ENCODE peak calls at places on chromosomes 7 and 10, in nine cellular contexts. O is activated naive CD4-positive, alpha-beta T cell treated with anti-CD3 and anti-CD28 coated beads, Interleukin-2, amount 50 U/mL, for 72 hours; L is erythroblast; U is LoVo; V is left ventricle myocardium inferior; A is thoracic aorta; Q is MV-4-11; W is NCI-H1092; T is kidney glomerular epithelial cell. S is an unnamed sample.

GRCh38 chr7:5780801-5781496 is 514 bp downstream of the RNF216 start:
- DNase-seq in O (peak), V (peak), Q (no peak), L (peak), T (peak), U (no peak), A (no peak), W (no peak), S (peak)

GRCh38 chr7:71746004-71746403 is 614.1 kb downstream of the GALNT17 start:
- DNase-seq in L (no peak), O (no peak), V (no peak), W (no peak), Q (no peak), U (no peak), A (no peak), T (no peak), S (no peak)

GRCh38 chr7:116582806-116583444 is 58.1 kb downstream of the CAV1 start:
- DNase-seq in W (no peak), O (no peak), V (no peak), U (no peak), Q (no peak), L (no peak), A (no peak), T (no peak), S (no peak)

GRCh38 chr10:71774916-71775702 is 1.8 kb upstream of the VSIR start:
- DNase-seq in O (no peak), A (no peak), L (no peak), T (no peak), V (peak), Q (peak), U (no peak), W (no peak), S (no peak)

GRCh38 chr7:116713918-116714317 is 41.9 kb downstream of the MET start:
- DNase-seq in Q (no peak), V (no peak), A (no peak), L (no peak), W (no peak), U (no peak), O (no peak), T (peak), S (no peak)

GRCh38 chr7:158377800-158378623 is 209.6 kb downstream of the PTPRN2 start:
- DNase-seq in Q (peak), T (no peak), U (no peak), W (no peak), O (no peak), A (no peak), V (no peak), L (no peak), S (no peak)

GRCh38 chr10:93541402-93542357 is 24.8 kb upstream of the FFAR4 start:
- DNase-seq in W (no peak), T (peak), O (peak), A (no peak), V (peak), L (peak), Q (peak), U (peak), S (peak)

GRCh38 chr10:6787684-6788083 is 207.6 kb upstream of the PRKCQ start:
- DNase-seq in L (no peak), T (no peak), V (no peak), A (no peak), U (no peak), Q (no peak), W (no peak), O (no peak), S (no peak)

GRCh38 chr7:30473393-30473775 is 5.2 kb downstream of the NOD1 start:
- DNase-seq in Q (peak), U (no peak), T (no peak), L (no peak), O (no peak), V (no peak), A (no peak), W (no peak), S (no peak)

GRCh38 chr7:2478800-2479199 is 2.6 kb upstream of the GRIFIN start:
- DNase-seq in Q (no peak), U (no peak), O (no peak), V (no peak), W (no peak), A (no peak), T (no peak), L (no peak), S (no peak)

GRCh38 chr7:109354000-109354399 is 784.3 kb downstream of the DNAJB9 start:
- DNase-seq in A (no peak), Q (no peak), L (no peak), U (no peak), O (no peak), V (no peak), T (no peak), W (no peak), S (no peak)

GRCh38 chr7:8052824-8053223 is 84.2 kb downstream of the GLCCI1 start:
- DNase-seq in V (no peak), O (no peak), U (no peak), Q (no peak), L (no peak), W (no peak), T (no peak), A (no peak), S (no peak)

GRCh38 chr7:139681812-139682135 is 96.0 kb downstream of the HIPK2 start:
- DNase-seq in O (no peak), W (no peak), U (no peak), Q (no peak), T (no peak), V (no peak), L (no peak), A (no peak), S (no peak)

GRCh38 chr7:1422512-1423265 is 36.6 kb downstream of the MICALL2 start:
- DNase-seq in Q (no peak), W (peak), O (no peak), A (no peak), T (no peak), L (peak), U (no peak), V (no peak), S (no peak)

GRCh38 chr7:140625908-140626868 is 14.4 kb downstream of the DENND2A start:
- DNase-seq in U (peak), A (peak), T (peak), L (no peak), W (no peak), Q (no peak), V (peak), O (no peak), S (no peak)

GRCh38 chr7:34083440-34083839 is 178.1 kb downstream of the BMPER start:
- DNase-seq in W (no peak), T (no peak), A (no peak), Q (no peak), U (no peak), V (no peak), O (no peak), L (no peak), S (no peak)

GRCh38 chr10:17238445-17239275 is 10.6 kb downstream of the VIM start:
- DNase-seq in W (no peak), O (no peak), T (peak), U (no peak), Q (no peak), A (no peak), V (no peak), L (no peak), S (no peak)

GRCh38 chr7:81684513-81685262 is 85.2 kb downstream of the HGF start:
- DNase-seq in O (no peak), W (peak), T (peak), U (peak), V (peak), L (peak), A (peak), Q (peak), S (no peak)

GRCh38 chr7:95687759-95688343 is 84.5 kb upstream of the DYNC1I1 start:
- DNase-seq in O (no peak), Q (no peak), W (peak), T (peak), A (no peak), U (peak), L (peak), V (no peak), S (no peak)

GRCh38 chr10:1367938-1368697 is 311.9 kb downstream of the WDR37 start:
- DNase-seq in L (no peak), Q (no peak), T (no peak), O (no peak), W (no peak), U (no peak), V (no peak), A (no peak), S (no peak)

GRCh38 chr7:135775230-135775629 is 26.6 kb upstream of the FAM180A start:
- DNase-seq in O (no peak), Q (peak), W (no peak), T (no peak), A (no peak), U (no peak), V (no peak), L (no peak), S (no peak)

GRCh38 chr10:128087884-128088695 is 38.1 kb downstream of the MKI67 start:
- DNase-seq in V (no peak), A (no peak), L (no peak), U (no peak), W (no peak), Q (no peak), O (no peak), T (no peak), S (no peak)

GRCh38 chr7:70410134-70410750 is 721.7 kb upstream of the GALNT17 start:
- DNase-seq in T (no peak), L (no peak), U (no peak), A (no peak), W (no peak), O (no peak), Q (no peak), V (no peak), S (no peak)

GRCh38 chr7:29044529-29044928 is 86.4 kb upstream of the TRIL start:
- DNase-seq in L (no peak), A (no peak), O (no peak), V (no peak), T (no peak), Q (no peak), W (no peak), U (no peak), S (no peak)

GRCh38 chr10:61272781-61273180 is 180.4 kb downstream of the TMEM26 start:
- DNase-seq in U (no peak), A (no peak), O (no peak), T (no peak), L (no peak), Q (no peak), V (no peak), W (no peak), S (no peak)

GRCh38 chr10:20971901-20972300 is 74.8 kb upstream of the NEBL start:
- DNase-seq in Q (no peak), L (no peak), O (no peak), T (no peak), V (no peak), W (no peak), U (no peak), A (no peak), S (no peak)

GRCh38 chr7:14332155-14332554 is 342.7 kb upstream of the ETV1 start:
- DNase-seq in L (no peak), V (peak), T (peak), Q (no peak), W (no peak), A (no peak), O (no peak), U (no peak), S (no peak)

GRCh38 chr7:139673230-139673629 is 104.6 kb downstream of the HIPK2 start:
- DNase-seq in Q (no peak), A (no peak), O (no peak), T (no peak), W (no peak), V (no peak), L (no peak), U (no peak), S (peak)

GRCh38 chr7:133910761-133911160 is 216.4 kb upstream of the LRGUK start:
- DNase-seq in A (no peak), Q (no peak), T (no peak), O (no peak), W (peak), V (no peak), U (no peak), L (no peak), S (no peak)

GRCh38 chr7:134962270-134962669 is 24.0 kb upstream of the AGBL3 start:
- DNase-seq in V (no peak), W (no peak), T (no peak), O (no peak), A (no peak), Q (no peak), L (no peak), U (no peak), S (no peak)

GRCh38 chr7:66638309-66639099 is 9.8 kb downstream of the KCTD7 start:
- DNase-seq in U (no peak), T (no peak), L (no peak), W (no peak), O (no peak), A (no peak), V (no peak), Q (no peak), S (no peak)

GRCh38 chr10:62726142-62726541 is 78.4 kb upstream of the ADO start:
- DNase-seq in T (no peak), A (no peak), Q (no peak), L (no peak), U (no peak), O (peak), W (no peak), V (no peak), S (peak)

GRCh38 chr7:78499283-78499682 is 700.7 kb downstream of the PHTF2 start:
- DNase-seq in L (no peak), T (peak), W (no peak), A (no peak), Q (no peak), U (no peak), O (no peak), V (no peak), S (no peak)

GRCh38 chr10:72310241-72310633 is 36.5 kb downstream of the DDIT4 start:
- DNase-seq in V (no peak), O (no peak), Q (no peak), U (peak), T (no peak), W (no peak), L (no peak), A (no peak), S (no peak)

GRCh38 chr7:50362712-50363282 is 58.3 kb downstream of the IKZF1 start:
- DNase-seq in A (no peak), W (no peak), L (no peak), O (no peak), T (no peak), V (no peak), U (no peak), Q (no peak), S (no peak)

GRCh38 chr7:66257481-66257880 is 52.3 kb downstream of the TPST1 start:
- DNase-seq in U (peak), W (no peak), V (no peak), A (no peak), Q (no peak), T (no peak), L (no peak), O (no peak), S (no peak)

GRCh38 chr7:40899651-40900507 is 765.1 kb downstream of the SUGCT start:
- DNase-seq in W (no peak), U (peak), V (no peak), L (no peak), Q (no peak), T (no peak), A (no peak), O (no peak), S (no peak)

GRCh38 chr10:129446182-129446581 is 20.9 kb upstream of the MGMT start:
- DNase-seq in Q (no peak), A (no peak), T (no peak), U (no peak), O (no peak), W (no peak), L (no peak), V (no peak), S (no peak)

GRCh38 chr7:31068006-31068675 is 16.0 kb downstream of the ADCYAP1R1 start:
- DNase-seq in L (no peak), A (no peak), O (no peak), T (no peak), V (peak), W (no peak), Q (no peak), U (no peak), S (no peak)

S was measured in T-helper 2 cell treated with Interferon-gamma antibody and Interleukin-4, amounts not matched to agents 5 μg/mL and 100 μg/mL, for 36 hours.